ENCODE peak calls at places on chromosomes 5 and 9, in seven cellular contexts. P, N, M, O, Q, V and A are unnamed samples.

GRCh38 chr9:76023715-76024195 is 133.3 kb downstream of the PCSK5 start:
- DNase-seq in P (no peak), N (no peak), M (no peak), O (peak), Q (no peak), V (no peak), A (peak)

GRCh38 chr9:113912816-113913215 is 36.7 kb downstream of the ZNF618 start:
- DNase-seq in P (no peak), N (no peak), M (no peak), O (no peak), Q (no peak), V (no peak), A (no peak)

GRCh38 chr9:123983047-123983446 is 28.5 kb upstream of the LHX2 start:
- DNase-seq in P (no peak), N (no peak), M (no peak), O (no peak), Q (no peak), V (no peak), A (no peak)

GRCh38 chr5:41128291-41128690 is 57.1 kb upstream of the MROH2B start:
- DNase-seq in P (no peak), N (no peak), M (no peak), O (no peak), Q (no peak), V (no peak), A (no peak)

GRCh38 chr5:128378196-128378595 is 159.8 kb downstream of the FBN2 start:
- DNase-seq in P (no peak), N (no peak), M (no peak), O (no peak), Q (no peak), V (peak), A (no peak)

GRCh38 chr5:1540166-1540565 is 16.4 kb upstream of the LPCAT1 start:
- DNase-seq in P (no peak), N (no peak), M (peak), O (no peak), Q (no peak), V (no peak), A (no peak)

GRCh38 chr5:173817561-173817960 is 70.6 kb upstream of the CPEB4 start:
- DNase-seq in P (no peak), N (no peak), M (no peak), O (no peak), Q (no peak), V (no peak), A (no peak)

GRCh38 chr5:53537711-53538110 is 22.7 kb upstream of the NDUFS4 start:
- DNase-seq in P (no peak), N (no peak), M (no peak), O (no peak), Q (no peak), V (no peak), A (no peak)

GRCh38 chr5:59557572-59557971 is 336.0 kb downstream of the PDE4D start:
- DNase-seq in P (no peak), N (no peak), M (no peak), O (peak), Q (no peak), V (no peak), A (no peak)
- H3K27ac ChIP-seq in P (no peak), N (no peak), M (no peak), O (peak), Q (no peak), V (no peak), A (no peak)

DNA sequence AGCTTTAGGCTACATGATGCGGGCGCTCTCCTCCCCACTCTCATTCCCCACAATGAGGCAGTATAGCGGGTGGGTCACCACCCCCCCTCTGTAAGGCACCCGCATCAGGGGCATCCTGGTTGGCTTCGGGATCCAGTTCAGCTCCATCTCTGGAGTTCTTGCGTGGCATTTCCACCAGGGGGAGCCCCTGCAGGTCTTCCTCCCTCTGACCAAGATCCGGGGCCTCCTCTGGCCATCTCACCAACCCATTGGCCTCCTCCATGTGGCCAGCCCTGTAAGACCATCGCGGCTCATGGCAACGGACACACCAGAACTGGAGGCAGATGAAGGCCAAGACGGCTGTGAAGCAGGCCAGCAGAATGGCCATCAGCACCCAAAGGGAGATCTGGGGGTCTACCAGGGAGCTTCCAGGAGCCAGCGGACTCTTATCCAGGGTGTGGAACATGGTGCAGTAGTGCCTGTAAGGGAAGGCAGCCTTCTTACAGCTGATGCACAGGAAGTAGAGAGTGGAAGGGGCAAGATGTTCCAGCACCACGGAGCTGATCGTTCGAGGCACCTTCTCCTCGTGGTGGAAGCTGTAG is 77.0 kb downstream of the CYFIP2 start:
- DNase-seq in P (peak), N (no peak), M (no peak), O (peak), Q (no peak), V (peak), A (no peak)
- TF ChIP-seq CTCF in P (peak), N (no peak), M (peak), O (peak), Q (peak), V (peak), A (peak)

DNA sequence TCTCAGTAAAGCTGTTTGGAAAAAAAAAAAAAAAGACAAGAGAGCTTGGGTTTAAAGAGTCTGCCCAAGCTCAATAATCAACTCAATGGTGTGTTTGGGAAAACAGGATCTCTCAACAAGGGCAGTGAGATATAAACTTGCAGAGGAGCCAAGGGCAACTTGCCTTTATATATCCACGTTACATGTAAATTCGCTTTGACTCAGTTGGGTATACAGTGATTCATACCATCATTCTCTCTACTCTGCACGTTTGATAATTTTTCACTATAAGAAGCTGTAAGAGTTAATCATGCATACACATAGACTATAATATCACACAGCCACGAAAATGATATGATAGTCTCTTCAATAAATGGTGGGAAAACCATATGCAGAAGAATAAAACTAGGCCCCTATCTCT is 24.9 kb downstream of the ADAM19 start:
- DNase-seq in P (no peak), N (no peak), M (no peak), O (no peak), Q (no peak), V (no peak), A (no peak)
- H3K27ac ChIP-seq in P (no peak), N (no peak), M (no peak), O (no peak), Q (no peak), V (peak), A (no peak)

DNA sequence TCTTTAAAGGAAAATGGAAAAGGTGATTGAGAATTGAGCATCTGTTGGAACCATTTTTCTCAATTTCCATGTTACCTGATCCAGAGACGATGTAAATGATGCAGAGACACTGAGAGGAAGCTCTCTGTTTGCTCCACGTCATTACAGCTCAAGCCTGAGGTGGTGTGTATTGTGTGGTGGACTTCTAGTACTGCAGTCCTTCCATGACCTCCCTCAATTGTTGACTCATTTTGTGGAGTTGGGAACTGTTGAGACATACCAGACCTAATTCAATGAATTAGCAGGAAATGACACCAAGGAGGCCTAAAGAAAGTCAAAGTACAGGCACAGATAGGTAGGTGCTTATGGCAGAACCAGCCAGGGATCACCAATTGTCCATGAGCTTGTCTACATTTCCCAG is 15.6 kb upstream of the LVRN start:
- DNase-seq in P (no peak), N (no peak), M (no peak), O (no peak), Q (no peak), V (peak), A (no peak)
- TF ChIP-seq CTCF in P (no peak), N (no peak), M (no peak), O (no peak), Q (no peak), V (no peak), A (no peak)